ENCODE peak calls at places on chromosome 11, in six cellular contexts. A is posterior vena cava, G is SK-N-SH, W is nucleus accumbens, S is ovary, V is tibial artery. T is an unnamed sample.

GRCh38 chr11:17389957-17390649 is 1.6 kb upstream of the KCNJ11 start:
- DNase-seq in A (no peak), G (peak), W (no peak), S (no peak), V (no peak), T (no peak)

GRCh38 chr11:133476570-133477262 is 55.6 kb downstream of the OPCML start:
- DNase-seq in A (no peak), G (no peak), W (no peak), S (no peak), V (no peak), T (no peak)

GRCh38 chr11:77106759-77107158 is 4.1 kb downstream of the OMP start:
- DNase-seq in A (no peak), G (no peak), W (no peak), S (no peak), V (no peak), T (no peak)

GRCh38 chr11:86490582-86490981 is 115.9 kb downstream of the CCDC81 start:
- DNase-seq in A (no peak), G (no peak), W (no peak), S (no peak), V (no peak), T (no peak)

GRCh38 chr11:76240143-76240505 is 33.8 kb upstream of the WNT11 start:
- DNase-seq in A (peak), G (no peak), W (no peak), S (no peak), V (no peak), T (no peak)

GRCh38 chr11:118634435-118635236 is 27.2 kb downstream of the PHLDB1 start:
- DNase-seq in A (no peak), G (peak), W (peak), S (peak), V (peak), T (no peak)

GRCh38 chr11:15918212-15918611 is 438.1 kb downstream of the SOX6 start:
- DNase-seq in A (no peak), G (no peak), W (no peak), S (no peak), V (no peak), T (peak)

GRCh38 chr11:88341852-88342251 is 4.3 kb upstream of the CTSC start:
- DNase-seq in A (no peak), G (no peak), W (no peak), S (no peak), V (no peak), T (no peak)

GRCh38 chr11:103368151-103368550 is 258.9 kb downstream of the DYNC2H1 start:
- DNase-seq in A (no peak), G (no peak), W (no peak), S (no peak), V (no peak), T (no peak)

GRCh38 chr11:22930816-22931594 is 70.7 kb upstream of the CCDC179 start:
- DNase-seq in A (no peak), G (no peak), W (no peak), S (no peak), V (no peak), T (no peak)

GRCh38 chr11:119624102-119624615 is 104.8 kb downstream of the NECTIN1 start:
- DNase-seq in A (no peak), G (peak), W (no peak), S (no peak), V (no peak), T (no peak)

GRCh38 chr11:33634291-33634834 is 66.3 kb downstream of the C11orf91 start:
- DNase-seq in A (no peak), G (no peak), W (no peak), S (no peak), V (no peak), T (no peak)